ENCODE peak calls at places on chromosomes 6 and 20, in five cellular contexts. One of them, this sample, is unnamed.

GRCh38 chr6:168366473-168366872 is 46.9 kb upstream of the DACT2 start:
- DNase-seq in LoVo: no peak
- DNase-seq in skeletal muscle cell: no peak
- DNase-seq in HAP-1: no peak
- DNase-seq in SHP77: no peak
- DNase-seq in this sample: no peak

GRCh38 chr6:24990227-24990843 is 54.6 kb upstream of the RIPOR2 start:
- DNase-seq in LoVo: no peak
- DNase-seq in skeletal muscle cell: peak; percentile 29
- DNase-seq in HAP-1: peak; percentile 22
- DNase-seq in SHP77: no peak
- DNase-seq in this sample: no peak

GRCh38 chr6:143063631-143064030 is 2.9 kb downstream of the AIG1 start:
- DNase-seq in LoVo: no peak
- DNase-seq in skeletal muscle cell: no peak
- DNase-seq in HAP-1: no peak
- DNase-seq in SHP77: no peak
- DNase-seq in this sample: no peak

GRCh38 chr6:83893024-83893423 is 33.5 kb downstream of the CYB5R4 start:
- DNase-seq in LoVo: no peak
- DNase-seq in skeletal muscle cell: no peak
- DNase-seq in HAP-1: no peak
- DNase-seq in SHP77: no peak
- DNase-seq in this sample: no peak

GRCh38 chr20:38209736-38210405 is 44.8 kb upstream of the TGM2 start:
- DNase-seq in LoVo: no peak
- DNase-seq in skeletal muscle cell: no peak
- DNase-seq in HAP-1: no peak
- DNase-seq in SHP77: no peak
- DNase-seq in this sample: no peak

GRCh38 chr6:160139420-160139851 is 17.8 kb downstream of the SLC22A1 start:
- DNase-seq in LoVo: peak; percentile 1
- DNase-seq in skeletal muscle cell: peak; percentile 84
- DNase-seq in HAP-1: no peak
- DNase-seq in SHP77: no peak
- DNase-seq in this sample: no peak

GRCh38 chr6:168473197-168473596 is 32.2 kb downstream of the SMOC2 start:
- DNase-seq in LoVo: no peak
- DNase-seq in skeletal muscle cell: no peak
- DNase-seq in HAP-1: no peak
- DNase-seq in SHP77: no peak
- DNase-seq in this sample: no peak

GRCh38 chr6:157867155-157867559 is 44.1 kb downstream of the SNX9 start:
- DNase-seq in LoVo: no peak
- DNase-seq in skeletal muscle cell: no peak
- DNase-seq in HAP-1: no peak
- DNase-seq in SHP77: no peak
- DNase-seq in this sample: no peak

GRCh38 chr20:19808498-19808897 is 50.4 kb downstream of the RIN2 start:
- DNase-seq in LoVo: no peak
- DNase-seq in skeletal muscle cell: no peak
- DNase-seq in HAP-1: no peak
- DNase-seq in SHP77: no peak
- DNase-seq in this sample: no peak

GRCh38 chr6:17707371-17707651 is 586 bp upstream of the NUP153 start:
- DNase-seq in LoVo: no peak
- DNase-seq in skeletal muscle cell: no peak
- DNase-seq in HAP-1: no peak
- DNase-seq in SHP77: no peak
- DNase-seq in this sample: no peak

GRCh38 chr20:38424404-38424803 is 10.7 kb downstream of the SNHG17 start:
- DNase-seq in LoVo: no peak
- DNase-seq in skeletal muscle cell: no peak
- DNase-seq in HAP-1: no peak
- DNase-seq in SHP77: no peak
- DNase-seq in this sample: no peak

GRCh38 chr20:15642099-15642498 is 931.1 kb downstream of the KIF16B start:
- DNase-seq in LoVo: no peak
- DNase-seq in skeletal muscle cell: no peak
- DNase-seq in HAP-1: no peak
- DNase-seq in SHP77: no peak
- DNase-seq in this sample: no peak

GRCh38 chr6:143536461-143536865 is 24.9 kb upstream of the FUCA2 start:
- DNase-seq in LoVo: peak; percentile 34
- DNase-seq in skeletal muscle cell: no peak
- DNase-seq in HAP-1: no peak
- DNase-seq in SHP77: no peak
- DNase-seq in this sample: no peak

GRCh38 chr6:109455502-109456282 is at the start of gene MICAL1:
- DNase-seq in LoVo: peak; percentile 64
- DNase-seq in skeletal muscle cell: no peak
- DNase-seq in HAP-1: peak; percentile 59
- DNase-seq in SHP77: peak; percentile 87
- DNase-seq in this sample: peak; percentile 9

GRCh38 chr6:156718647-156719394 is 58.4 kb upstream of the ARID1B start:
- DNase-seq in LoVo: no peak
- DNase-seq in skeletal muscle cell: no peak
- DNase-seq in HAP-1: no peak
- DNase-seq in SHP77: peak; percentile 53
- DNase-seq in this sample: no peak

GRCh38 chr6:160013987-160014868 is 45.3 kb downstream of the IGF2R start:
- DNase-seq in LoVo: no peak
- DNase-seq in skeletal muscle cell: no peak
- DNase-seq in HAP-1: no peak
- DNase-seq in SHP77: no peak
- DNase-seq in this sample: no peak

GRCh38 chr6:21522773-21523490 is 70.6 kb upstream of the SOX4 start:
- DNase-seq in LoVo: no peak
- DNase-seq in skeletal muscle cell: no peak
- DNase-seq in HAP-1: no peak
- DNase-seq in SHP77: peak; percentile 66
- DNase-seq in this sample: no peak

GRCh38 chr20:60820918-60821317 is 431.1 kb upstream of the CDH4 start:
- DNase-seq in LoVo: no peak
- DNase-seq in skeletal muscle cell: no peak
- DNase-seq in HAP-1: no peak
- DNase-seq in SHP77: no peak
- DNase-seq in this sample: no peak

GRCh38 chr20:50844430-50845100 is 49.7 kb downstream of the BCAS4 start:
- DNase-seq in LoVo: no peak
- DNase-seq in skeletal muscle cell: peak; percentile 67
- DNase-seq in HAP-1: no peak
- DNase-seq in SHP77: no peak
- DNase-seq in this sample: no peak